ENCODE peak calls at places on chromosomes 5 and 9, in five cellular contexts. P is right lobe of liver, N is uterus, V is left ventricle myocardium inferior, K is IMR-90. W is an unnamed sample.

GRCh38 chr5:43041131-43041668 is 1.1 kb upstream of the ANXA2R start:
- DNase-seq in N (peak), P (no peak), V (peak), K (no peak), W (no peak)

GRCh38 chr5:139688712-139689413 is 40.7 kb downstream of the CXXC5 start:
- DNase-seq in N (no peak), K (no peak), V (no peak), P (no peak), W (no peak)

GRCh38 chr9:16154570-16155078 is 601.8 kb downstream of the CCDC171 start:
- DNase-seq in P (no peak), K (no peak), N (no peak), V (peak), W (no peak)

GRCh38 chr9:70816316-70816715 is 305.1 kb downstream of the TRPM3 start:
- DNase-seq in K (no peak), N (no peak), P (no peak), V (no peak), W (no peak)

GRCh38 chr9:88528356-88528755 is 6.6 kb upstream of the NXNL2 start:
- DNase-seq in N (peak), V (no peak), P (no peak), K (peak), W (no peak)

GRCh38 chr5:4207456-4207855 is 611.8 kb downstream of the IRX1 start:
- DNase-seq in N (no peak), P (no peak), K (no peak), V (no peak), W (no peak)

GRCh38 chr5:135106136-135106535 is 72.1 kb upstream of the PITX1 start:
- DNase-seq in P (no peak), K (no peak), V (no peak), N (no peak), W (no peak)

GRCh38 chr9:130579738-130580463 is 524 bp downstream of the FUBP3 start:
- DNase-seq in V (no peak), K (no peak), P (no peak), N (no peak), W (no peak)

GRCh38 chr9:123927625-123928308 is 2.2 kb downstream of the DENND1A start:
- DNase-seq in N (no peak), V (no peak), P (no peak), K (peak), W (no peak)

GRCh38 chr9:83430681-83431080 is 107.5 kb downstream of the FRMD3 start:
- DNase-seq in K (no peak), P (peak), N (no peak), V (no peak), W (no peak)

GRCh38 chr9:91945277-91946074 is 4.6 kb downstream of the ROR2 start:
- DNase-seq in N (peak), P (no peak), K (peak), V (no peak), W (no peak)

GRCh38 chr9:5838884-5839571 is 6.1 kb upstream of the ERMP1 start:
- DNase-seq in N (no peak), K (peak), P (peak), V (no peak), W (no peak)

GRCh38 chr9:34025062-34025461 is 23.6 kb downstream of the UBAP2 start:
- DNase-seq in P (no peak), V (no peak), N (no peak), K (peak), W (no peak)

GRCh38 chr9:134029248-134030226 is 4.3 kb downstream of the BRD3OS start:
- DNase-seq in N (no peak), V (no peak), K (no peak), P (peak), W (peak)

GRCh38 chr5:148829734-148830133 is 3.3 kb downstream of the ADRB2 start:
- DNase-seq in V (peak), K (no peak), N (no peak), P (peak), W (no peak)

GRCh38 chr5:169798438-169798837 is 161.4 kb downstream of the DOCK2 start:
- DNase-seq in K (no peak), V (no peak), N (no peak), P (no peak), W (no peak)

GRCh38 chr5:138752341-138752950 is 779 bp upstream of the CTNNA1 start:
- DNase-seq in N (peak), K (no peak), P (no peak), V (peak), W (no peak)

GRCh38 chr9:27924502-27924901 is 351.2 kb upstream of the C9orf72 start:
- DNase-seq in V (no peak), N (no peak), K (no peak), P (no peak), W (no peak)

GRCh38 chr5:79845448-79846197 is 145.4 kb downstream of the MTX3 start:
- DNase-seq in P (no peak), K (peak), V (no peak), N (no peak), W (no peak)

GRCh38 chr5:179795049-179795862 is 1.5 kb downstream of the LTC4S start:
- DNase-seq in P (peak), N (no peak), K (no peak), V (no peak), W (no peak)

GRCh38 chr5:33901176-33901575 is 9.4 kb upstream of the ADAMTS12 start:
- DNase-seq in V (no peak), P (no peak), N (no peak), K (peak), W (no peak)

GRCh38 chr5:84494453-84494852 is 109.8 kb upstream of the EDIL3 start:
- DNase-seq in V (no peak), K (peak), N (no peak), P (no peak), W (no peak)

GRCh38 chr5:113047234-113047633 is 70.6 kb downstream of the DCP2 start:
- DNase-seq in P (no peak), N (peak), V (no peak), K (no peak), W (no peak)

GRCh38 chr5:79318935-79319614 is 83.1 kb downstream of the JMY start:
- DNase-seq in K (peak), V (no peak), N (no peak), P (no peak), W (no peak)

GRCh38 chr5:139765409-139766217 is 30.0 kb upstream of the PSD2 start:
- DNase-seq in N (peak), P (peak), K (peak), V (peak), W (no peak)

GRCh38 chr9:115109486-115109885 is 8.5 kb downstream of the TNC start:
- DNase-seq in V (no peak), N (no peak), P (no peak), K (peak), W (no peak)

GRCh38 chr9:82490019-82490499 is 501.5 kb downstream of the SPATA31D1 start:
- DNase-seq in P (no peak), K (peak), V (no peak), N (no peak), W (no peak)

GRCh38 chr5:1040571-1040970 is 32.0 kb downstream of the NKD2 start:
- DNase-seq in K (no peak), N (no peak), V (peak), P (peak), W (peak)

GRCh38 chr9:134497283-134497860 is 144.2 kb upstream of the COL5A1 start:
- DNase-seq in N (no peak), K (peak), V (no peak), P (no peak), W (no peak)

GRCh38 chr5:163362806-163363788 is 74.3 kb upstream of the CCNG1 start:
- DNase-seq in P (no peak), V (no peak), N (no peak), K (no peak), W (no peak)

GRCh38 chr5:136040746-136041415 is 12.1 kb downstream of the TGFBI start:
- DNase-seq in K (no peak), P (no peak), V (no peak), N (no peak), W (no peak)

GRCh38 chr9:131809941-131810344 is 70.1 kb upstream of the RAPGEF1 start:
- DNase-seq in P (no peak), N (no peak), K (peak), V (no peak), W (no peak)

GRCh38 chr5:131581710-131582109 is 53.3 kb downstream of the RAPGEF6 start:
- DNase-seq in V (no peak), P (no peak), K (no peak), N (no peak), W (no peak)

GRCh38 chr9:137422668-137423000 is 328 bp downstream of the EXD3 start:
- DNase-seq in K (no peak), V (peak), P (peak), N (no peak), W (no peak)

GRCh38 chr5:147177125-147177840 is 57.5 kb upstream of the STK32A start:
- DNase-seq in K (peak), N (no peak), V (no peak), P (no peak), W (no peak)

DNA sequence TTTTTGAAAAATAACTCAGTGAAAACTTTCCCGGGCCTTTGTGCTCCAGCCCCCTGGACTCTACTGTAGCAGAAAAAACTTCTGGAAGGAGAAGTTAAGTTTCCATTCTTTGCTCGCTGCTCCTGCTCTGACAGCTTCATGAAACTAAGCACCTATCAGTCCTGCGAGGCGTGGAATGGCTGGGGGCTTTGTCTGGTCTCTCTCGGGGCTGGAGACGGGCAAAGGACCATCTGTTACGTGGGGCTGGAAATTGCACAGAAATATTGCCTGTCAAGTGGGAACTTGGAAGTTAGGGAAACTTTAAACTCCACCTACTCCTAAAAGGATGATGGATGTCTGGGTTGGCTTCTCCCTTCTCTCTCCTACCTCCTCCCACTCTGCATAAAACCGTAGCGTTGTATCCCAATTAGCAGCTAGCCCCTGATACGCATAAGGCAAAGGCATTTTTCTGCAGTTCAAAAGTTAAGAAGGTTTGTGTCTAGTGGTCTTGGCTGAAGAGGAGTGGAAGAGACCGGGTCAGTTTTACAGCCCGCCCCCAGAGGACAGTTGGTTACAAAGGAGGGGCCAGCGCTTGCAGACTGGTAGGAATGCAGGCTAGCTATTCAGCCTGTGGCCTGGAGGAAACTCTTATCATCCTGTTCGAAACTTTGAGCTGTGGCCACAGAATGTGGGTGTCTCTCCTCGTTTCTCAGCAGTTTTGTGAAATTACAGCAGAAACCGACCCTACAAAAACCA is 1.2 kb downstream of the FBXL7 start:
- DNase-seq in K (peak), N (peak), V (peak), P (no peak), W (no peak)
- TF ChIP-seq CTCF in K (peak), N (peak), V (peak), P (no peak), W (peak)

GRCh38 chr5:86757824-86758223 is 140.1 kb downstream of the COX7C start:
- DNase-seq in N (no peak), P (no peak), V (no peak), K (peak), W (no peak)

GRCh38 chr5:86756839-86757238 is 139.1 kb downstream of the COX7C start:
- DNase-seq in V (no peak), P (no peak), N (no peak), K (no peak), W (no peak)
- TF ChIP-seq CTCF in V (no peak), P (no peak), N (no peak), K (no peak), W (no peak)

DNA sequence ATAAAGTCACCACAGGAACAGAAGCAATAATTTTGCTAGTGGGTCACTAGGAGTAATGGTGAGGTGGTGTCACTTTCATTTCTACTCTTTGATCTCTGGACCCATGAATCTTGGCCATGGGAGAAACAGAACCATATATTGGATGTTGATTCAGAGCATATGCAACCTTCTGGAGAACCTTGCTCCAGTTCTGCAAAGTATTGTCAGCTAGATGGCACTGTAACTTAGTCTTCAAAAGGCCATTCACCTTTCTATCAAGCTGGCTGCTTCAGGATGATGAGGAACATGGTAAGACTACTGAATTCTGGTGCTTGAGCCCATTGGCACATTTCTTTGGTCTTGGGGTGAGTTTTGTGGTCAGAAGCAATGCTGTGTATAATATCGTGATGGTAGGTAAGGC is 129.1 kb upstream of the FBN2 start:
- DNase-seq in V (no peak), N (no peak), P (no peak), K (no peak), W (no peak)
- TF ChIP-seq CTCF in V (peak), N (no peak), P (no peak), K (no peak), W (peak)

DNA sequence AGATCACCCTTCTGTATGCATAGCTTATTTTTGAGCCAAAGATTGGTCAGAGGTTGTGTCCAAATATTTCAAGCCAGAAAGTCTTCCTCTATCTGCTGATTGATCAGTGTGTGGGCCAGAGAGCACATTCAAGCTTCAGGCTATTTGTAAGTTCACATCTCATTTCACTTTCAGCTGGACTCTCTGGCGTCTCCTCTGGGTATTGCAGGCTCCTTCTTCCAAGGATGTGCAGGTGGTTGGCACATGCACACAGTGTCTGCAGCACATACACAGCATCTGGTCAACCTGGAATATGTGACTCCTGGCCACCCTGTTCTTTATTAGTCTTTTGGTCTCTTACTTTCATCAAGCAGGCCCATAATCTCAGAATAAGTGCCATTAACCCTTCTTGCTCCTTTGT is 516.1 kb downstream of the ANXA1 start:
- DNase-seq in N (no peak), P (no peak), K (no peak), V (no peak), W (no peak)
- TF ChIP-seq CTCF in N (no peak), P (no peak), K (no peak), V (no peak), W (no peak)

GRCh38 chr5:150637245-150638052 is 3.0 kb upstream of the SYNPO start:
- DNase-seq in P (no peak), K (peak), N (no peak), V (no peak), W (no peak)
- TF ChIP-seq CTCF in P (no peak), K (no peak), N (no peak), V (no peak), W (no peak)

GRCh38 chr9:93379051-93379450 is 72.4 kb upstream of the FAM120A start:
- DNase-seq in N (no peak), P (no peak), K (no peak), V (no peak), W (no peak)
- TF ChIP-seq CTCF in N (no peak), P (no peak), K (no peak), V (no peak), W (peak)